ENCODE peak calls at places on chromosomes 11 and 22, in ten cellular contexts. One of them, this sample, is unnamed.

GRCh38 chr11:86805873-86806310 is 5.5 kb downstream of the PRSS23 start:
- DNase-seq in esophagus squamous epithelium: no peak
- DNase-seq in breast epithelium: no peak
- DNase-seq in heart left ventricle: no peak
- DNase-seq in HCT116: no peak
- DNase-seq in Peyer's patch: no peak
- DNase-seq in gastrocnemius medialis: no peak
- DNase-seq in adrenal gland: no peak
- DNase-seq in stomach: no peak
- DNase-seq in IMR-90: no peak
- DNase-seq in this sample: no peak

GRCh38 chr11:119722281-119722794 is 6.7 kb downstream of the NECTIN1 start:
- DNase-seq in adrenal gland: no peak
- DNase-seq in Peyer's patch: no peak
- DNase-seq in esophagus squamous epithelium: no peak
- DNase-seq in gastrocnemius medialis: no peak
- DNase-seq in breast epithelium: no peak
- DNase-seq in heart left ventricle: no peak
- DNase-seq in HCT116: no peak
- DNase-seq in stomach: peak; percentile 67
- DNase-seq in IMR-90: no peak
- DNase-seq in this sample: no peak

GRCh38 chr11:70112017-70112434 is 33.9 kb downstream of the ANO1 start:
- DNase-seq in esophagus squamous epithelium: no peak
- DNase-seq in heart left ventricle: peak; percentile 73
- DNase-seq in breast epithelium: peak; percentile 53
- DNase-seq in adrenal gland: no peak
- DNase-seq in stomach: no peak
- DNase-seq in HCT116: no peak
- DNase-seq in IMR-90: no peak
- DNase-seq in Peyer's patch: no peak
- DNase-seq in gastrocnemius medialis: no peak
- DNase-seq in this sample: no peak

GRCh38 chr11:89181111-89181510 is 3.4 kb downstream of the TYR start:
- DNase-seq in Peyer's patch: no peak
- DNase-seq in esophagus squamous epithelium: no peak
- DNase-seq in breast epithelium: no peak
- DNase-seq in HCT116: no peak
- DNase-seq in heart left ventricle: no peak
- DNase-seq in adrenal gland: no peak
- DNase-seq in gastrocnemius medialis: no peak
- DNase-seq in IMR-90: no peak
- DNase-seq in stomach: no peak
- DNase-seq in this sample: no peak

GRCh38 chr11:56700919-56701485 is 2.1 kb downstream of the OR9G1 start:
- DNase-seq in HCT116: no peak
- DNase-seq in Peyer's patch: no peak
- DNase-seq in esophagus squamous epithelium: no peak
- DNase-seq in adrenal gland: no peak
- DNase-seq in stomach: no peak
- DNase-seq in gastrocnemius medialis: no peak
- DNase-seq in breast epithelium: no peak
- DNase-seq in IMR-90: no peak
- DNase-seq in heart left ventricle: no peak
- DNase-seq in this sample: no peak

GRCh38 chr22:38700789-38701628 is at the start of gene JOSD1:
- DNase-seq in IMR-90: peak; percentile 95
- DNase-seq in Peyer's patch: peak; percentile 98
- DNase-seq in heart left ventricle: peak; percentile 96
- DNase-seq in breast epithelium: peak; percentile 92
- DNase-seq in gastrocnemius medialis: peak; percentile 87
- DNase-seq in esophagus squamous epithelium: peak; percentile 58
- DNase-seq in adrenal gland: peak; percentile 98
- DNase-seq in stomach: peak; percentile 98
- DNase-seq in HCT116: peak; percentile 87
- DNase-seq in this sample: peak; percentile 97

GRCh38 chr11:12215192-12215591 is 104.8 kb downstream of the MICAL2 start:
- DNase-seq in heart left ventricle: no peak
- DNase-seq in stomach: no peak
- DNase-seq in Peyer's patch: no peak
- DNase-seq in HCT116: no peak
- DNase-seq in breast epithelium: no peak
- DNase-seq in adrenal gland: no peak
- DNase-seq in esophagus squamous epithelium: no peak
- DNase-seq in IMR-90: no peak
- DNase-seq in gastrocnemius medialis: no peak
- DNase-seq in this sample: no peak

GRCh38 chr11:108019870-108020540 is 11.3 kb downstream of the CUL5 start:
- DNase-seq in esophagus squamous epithelium: no peak
- DNase-seq in stomach: no peak
- DNase-seq in IMR-90: peak; percentile 25
- DNase-seq in heart left ventricle: no peak
- DNase-seq in HCT116: no peak
- DNase-seq in Peyer's patch: no peak
- DNase-seq in breast epithelium: no peak
- DNase-seq in gastrocnemius medialis: peak; percentile 24
- DNase-seq in adrenal gland: no peak
- DNase-seq in this sample: no peak

GRCh38 chr11:76246271-76246933 is 40.1 kb upstream of the WNT11 start:
- DNase-seq in breast epithelium: no peak
- DNase-seq in gastrocnemius medialis: no peak
- DNase-seq in HCT116: no peak
- DNase-seq in IMR-90: no peak
- DNase-seq in Peyer's patch: peak; percentile 39
- DNase-seq in esophagus squamous epithelium: no peak
- DNase-seq in stomach: no peak
- DNase-seq in heart left ventricle: no peak
- DNase-seq in adrenal gland: no peak
- DNase-seq in this sample: no peak

GRCh38 chr22:36350751-36351594 is 36.8 kb downstream of the MYH9 start:
- DNase-seq in heart left ventricle: no peak
- DNase-seq in esophagus squamous epithelium: no peak
- DNase-seq in Peyer's patch: no peak
- DNase-seq in IMR-90: peak; percentile 75
- DNase-seq in stomach: no peak
- DNase-seq in gastrocnemius medialis: no peak
- DNase-seq in HCT116: no peak
- DNase-seq in adrenal gland: no peak
- DNase-seq in breast epithelium: peak; percentile 79
- DNase-seq in this sample: no peak

GRCh38 chr22:36351921-36352774 is 35.6 kb downstream of the MYH9 start:
- DNase-seq in Peyer's patch: no peak
- DNase-seq in heart left ventricle: no peak
- DNase-seq in esophagus squamous epithelium: no peak
- DNase-seq in IMR-90: no peak
- DNase-seq in HCT116: no peak
- DNase-seq in stomach: peak; percentile 61
- DNase-seq in gastrocnemius medialis: no peak
- DNase-seq in breast epithelium: peak; percentile 76
- DNase-seq in adrenal gland: no peak
- DNase-seq in this sample: peak; percentile 69

GRCh38 chr22:36349726-36350125 is 38.0 kb downstream of the MYH9 start:
- DNase-seq in breast epithelium: no peak
- DNase-seq in HCT116: no peak
- DNase-seq in gastrocnemius medialis: no peak
- DNase-seq in IMR-90: no peak
- DNase-seq in stomach: no peak
- DNase-seq in heart left ventricle: no peak
- DNase-seq in adrenal gland: no peak
- DNase-seq in esophagus squamous epithelium: no peak
- DNase-seq in Peyer's patch: no peak
- DNase-seq in this sample: no peak

GRCh38 chr22:36347094-36347493 is 40.7 kb downstream of the MYH9 start:
- DNase-seq in adrenal gland: no peak
- DNase-seq in heart left ventricle: peak; percentile 53
- DNase-seq in IMR-90: no peak
- DNase-seq in breast epithelium: no peak
- DNase-seq in esophagus squamous epithelium: no peak
- DNase-seq in gastrocnemius medialis: no peak
- DNase-seq in HCT116: no peak
- DNase-seq in stomach: peak; percentile 66
- DNase-seq in Peyer's patch: no peak
- DNase-seq in this sample: no peak

DNA sequence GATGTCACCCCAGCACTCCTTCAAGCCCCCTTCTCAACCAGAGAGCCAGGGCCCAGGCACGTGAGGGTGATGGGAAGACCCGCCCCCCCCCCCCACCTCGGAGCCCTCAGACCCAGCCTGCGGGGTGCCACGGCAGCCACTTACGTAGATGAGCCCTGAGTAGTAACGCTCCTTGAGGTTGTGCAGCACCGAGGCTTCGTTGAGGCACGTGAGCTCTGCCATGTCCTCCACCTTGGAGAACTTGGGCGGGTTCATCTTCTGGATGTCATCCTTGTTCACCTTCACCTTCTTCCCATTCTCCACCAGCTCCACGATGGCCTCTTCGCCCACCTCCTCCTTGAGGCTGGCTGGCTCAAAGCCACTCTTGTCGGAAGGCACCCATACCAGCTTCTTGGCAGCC is 39.0 kb downstream of the MYH9 start:
- DNase-seq in adrenal gland: no peak
- DNase-seq in heart left ventricle: no peak
- DNase-seq in Peyer's patch: no peak
- DNase-seq in stomach: no peak
- DNase-seq in esophagus squamous epithelium: no peak
- DNase-seq in gastrocnemius medialis: no peak
- DNase-seq in breast epithelium: no peak
- DNase-seq in IMR-90: no peak
- DNase-seq in HCT116: no peak
- DNase-seq in this sample: no peak
- H3K36me3 ChIP-seq in adrenal gland: no peaks in the 10 kb centered on the region
- H3K36me3 ChIP-seq in heart left ventricle: peaks cover 3% of the 10 kb centered on the region
- H3K36me3 ChIP-seq in Peyer's patch: peaks cover 52% of the 10 kb centered on the region
- H3K36me3 ChIP-seq in stomach: peaks cover 50% of the 10 kb centered on the region
- H3K36me3 ChIP-seq in esophagus squamous epithelium: peaks cover 36% of the 10 kb centered on the region
- H3K36me3 ChIP-seq in gastrocnemius medialis: no peaks in the 10 kb centered on the region
- H3K36me3 ChIP-seq in breast epithelium: no peaks in the 10 kb centered on the region
- H3K36me3 ChIP-seq in IMR-90: peaks cover 47% of the 10 kb centered on the region
- H3K36me3 ChIP-seq in HCT116: peaks cover 8% of the 10 kb centered on the region
- H3K36me3 ChIP-seq in this sample: no peaks in the 10 kb centered on the region

GRCh38 chr11:111961389-111962300 is 24.5 kb downstream of the DIXDC1 start:
- DNase-seq in heart left ventricle: no peak
- DNase-seq in adrenal gland: no peak
- DNase-seq in esophagus squamous epithelium: no peak
- DNase-seq in Peyer's patch: no peak
- DNase-seq in HCT116: no peak
- DNase-seq in gastrocnemius medialis: no peak
- DNase-seq in IMR-90: no peak
- DNase-seq in stomach: no peak
- DNase-seq in breast epithelium: no peak
- DNase-seq in this sample: no peak
- H3K27ac ChIP-seq in heart left ventricle: no peak overlapping the region
- H3K27ac ChIP-seq in adrenal gland: peak overlapping the region; percentile 66
- H3K27ac ChIP-seq in esophagus squamous epithelium: peak overlapping the region; percentile 21
- H3K27ac ChIP-seq in Peyer's patch: no peak overlapping the region
- H3K27ac ChIP-seq in HCT116: no peak overlapping the region
- H3K27ac ChIP-seq in gastrocnemius medialis: peak overlapping the region; percentile 59
- H3K27ac ChIP-seq in IMR-90: no peak overlapping the region
- H3K27ac ChIP-seq in stomach: peak overlapping the region; percentile 15
- H3K27ac ChIP-seq in breast epithelium: no peak overlapping the region
- H3K27ac ChIP-seq in this sample: no peak overlapping the region

DNA sequence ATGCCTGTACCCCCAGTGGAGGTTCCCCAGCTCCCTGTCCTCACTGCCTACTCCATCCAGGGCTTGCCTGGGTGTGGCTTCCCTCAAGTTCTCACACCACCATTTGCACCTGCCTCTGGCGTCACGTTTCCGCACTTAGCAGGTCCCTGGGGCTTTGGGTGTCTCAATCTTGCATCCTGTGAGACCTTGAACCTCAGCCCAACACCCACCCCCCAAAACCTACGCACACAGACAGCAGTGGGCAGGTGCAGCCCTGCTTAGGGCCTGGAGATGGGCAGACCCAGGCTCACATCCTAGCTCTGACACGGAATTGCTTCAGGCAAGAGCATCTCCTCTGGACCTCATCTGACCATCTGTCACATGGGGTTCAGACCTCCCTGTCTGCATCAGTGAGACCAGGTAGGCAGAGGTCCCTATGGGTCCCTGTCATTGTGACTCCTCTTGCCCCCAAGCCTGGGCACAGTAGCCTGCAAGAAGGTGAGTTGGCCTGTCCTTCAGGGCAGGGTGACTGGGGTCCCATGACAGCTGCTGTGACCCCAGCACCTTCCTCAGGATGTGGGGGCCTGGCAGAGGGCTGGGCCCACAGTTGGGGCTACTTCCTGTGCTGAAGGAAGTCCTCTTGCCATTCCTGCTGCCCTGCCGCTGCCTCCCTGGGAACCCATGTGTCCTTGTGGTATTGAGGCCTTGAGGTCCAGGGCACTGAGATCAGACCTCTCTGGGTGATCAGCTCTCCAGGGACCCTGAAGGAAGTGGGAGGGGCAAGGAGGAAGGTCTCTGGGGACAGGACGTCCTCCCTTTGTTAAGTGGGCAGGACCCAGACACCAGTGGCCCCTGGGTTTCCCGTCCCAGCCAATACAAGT is 2.0 kb downstream of the SIPA1 start:
- DNase-seq in esophagus squamous epithelium: peak; percentile 67
- DNase-seq in HCT116: no peak
- DNase-seq in IMR-90: no peak
- DNase-seq in gastrocnemius medialis: no peak
- DNase-seq in stomach: no peak
- DNase-seq in breast epithelium: no peak
- DNase-seq in adrenal gland: no peak
- DNase-seq in heart left ventricle: peak; percentile 69
- DNase-seq in Peyer's patch: no peak
- DNase-seq in this sample: no peak
- TF ChIP-seq POLR2A in esophagus squamous epithelium: no peak
- TF ChIP-seq POLR2A in HCT116: no peak
- TF ChIP-seq POLR2A in IMR-90: no peak
- TF ChIP-seq POLR2A in gastrocnemius medialis: no peak
- TF ChIP-seq POLR2A in stomach: no peak
- TF ChIP-seq POLR2A in breast epithelium: no peak
- TF ChIP-seq POLR2A in adrenal gland: no peak
- TF ChIP-seq POLR2A in heart left ventricle: no peak
- TF ChIP-seq POLR2A in Peyer's patch: no peak
- TF ChIP-seq POLR2A in this sample: no peak

DNA sequence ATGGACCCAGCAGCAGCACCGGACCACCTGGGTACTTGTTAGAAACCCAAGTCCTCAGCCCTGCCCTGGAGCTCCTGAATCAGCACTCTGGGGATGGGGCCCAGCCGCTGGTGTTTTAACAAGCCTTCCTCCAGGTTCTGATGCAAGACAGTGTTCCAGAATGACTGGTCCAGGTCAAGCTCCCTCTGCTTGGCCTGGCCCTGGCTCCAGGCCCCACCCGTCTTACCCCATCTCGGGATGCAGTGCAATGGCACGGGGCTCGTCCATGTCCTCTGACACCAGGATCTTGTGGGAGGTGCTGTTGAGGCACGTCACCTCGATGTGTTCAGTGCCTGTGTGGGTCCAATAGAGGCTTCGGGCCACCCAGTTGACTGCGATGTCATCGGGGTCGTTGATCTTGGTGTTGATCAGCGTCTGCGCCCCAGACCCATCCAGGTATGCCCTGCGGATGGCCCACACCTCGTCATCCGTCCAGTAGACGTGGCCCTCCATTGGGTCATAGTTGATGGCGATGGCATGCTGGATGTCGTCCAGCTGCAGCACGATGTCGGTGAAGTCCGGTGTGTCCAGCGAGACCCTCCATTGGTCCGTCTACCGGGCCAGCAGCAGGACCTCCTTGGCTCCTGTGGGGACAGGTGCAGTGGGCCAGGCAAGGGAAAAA is 140.3 kb downstream of the CRYBB2 start:
- DNase-seq in breast epithelium: no peak
- DNase-seq in gastrocnemius medialis: no peak
- DNase-seq in IMR-90: no peak
- DNase-seq in Peyer's patch: no peak
- DNase-seq in esophagus squamous epithelium: no peak
- DNase-seq in stomach: no peak
- DNase-seq in heart left ventricle: no peak
- DNase-seq in HCT116: no peak
- DNase-seq in adrenal gland: peak; percentile 11
- DNase-seq in this sample: no peak
- H3K36me3 ChIP-seq in breast epithelium: no peaks in the 10 kb centered on the region
- H3K36me3 ChIP-seq in gastrocnemius medialis: no peaks in the 10 kb centered on the region
- H3K36me3 ChIP-seq in IMR-90: peaks cover 40% of the 10 kb centered on the region
- H3K36me3 ChIP-seq in Peyer's patch: peaks cover 48% of the 10 kb centered on the region
- H3K36me3 ChIP-seq in esophagus squamous epithelium: peaks cover 56% of the 10 kb centered on the region
- H3K36me3 ChIP-seq in stomach: peaks cover 59% of the 10 kb centered on the region
- H3K36me3 ChIP-seq in heart left ventricle: peaks cover 3% of the 10 kb centered on the region
- H3K36me3 ChIP-seq in HCT116: peaks cover 7% of the 10 kb centered on the region
- H3K36me3 ChIP-seq in adrenal gland: no peaks in the 10 kb centered on the region
- H3K36me3 ChIP-seq in this sample: no peaks in the 10 kb centered on the region

This sample was measured in prostate gland.